ENCODE peak calls at places on chromosomes 6 and 20, in five cellular contexts. I is IMR-90; C is tibial nerve; X is HFF-Myc; M is activated T-helper 1 cell treated with anti-CD3 and anti-CD28 coated beads, Interleukin-2, amount 50 U/mL, for 16 hours. L is an unnamed sample.

GRCh38 chr6:156996265-156996664 is 219.1 kb downstream of the ARID1B start:
- DNase-seq in I (no peak), C (no peak), X (no peak), M (no peak), L (no peak)

GRCh38 chr20:24357169-24357568 is 112.3 kb upstream of the SYNDIG1 start:
- DNase-seq in I (no peak), X (no peak), C (no peak), M (no peak), L (peak; percentile 75)

GRCh38 chr6:1913572-1913971 is 303.9 kb downstream of the FOXC1 start:
- DNase-seq in M (no peak), C (no peak), I (no peak), X (no peak), L (no peak)

GRCh38 chr20:2698912-2699311 is 6.3 kb downstream of the EBF4 start:
- DNase-seq in M (no peak), I (no peak), C (no peak), X (no peak), L (no peak)

GRCh38 chr6:147060636-147061035 is 143.6 kb upstream of the STXBP5 start:
- DNase-seq in M (no peak), C (no peak), I (no peak), X (no peak), L (no peak)

GRCh38 chr6:8940356-8940755 is 505.0 kb upstream of the SLC35B3 start:
- DNase-seq in M (no peak), C (no peak), I (no peak), X (no peak), L (peak; percentile 73)

GRCh38 chr20:23937303-23938117 is 51.1 kb downstream of the GGTLC1 start:
- DNase-seq in M (peak; percentile 36), X (no peak), C (peak; percentile 66), I (peak; percentile 36), L (peak; percentile 16)

GRCh38 chr6:8219352-8219943 is 117.1 kb upstream of the EEF1E1 start:
- DNase-seq in C (peak; percentile 71), X (peak; percentile 27), I (peak; percentile 63), M (no peak), L (peak; percentile 84)

GRCh38 chr6:142088858-142089216 is 43.9 kb upstream of the GJE1 start:
- DNase-seq in M (no peak), X (no peak), C (no peak), I (peak; percentile 58), L (no peak)

GRCh38 chr6:31400467-31401289 is 2.7 kb upstream of the MICA start:
- DNase-seq in X (no peak), C (peak; percentile 77), I (peak; percentile 34), M (peak; percentile 61), L (no peak)

GRCh38 chr6:22019877-22020276 is 277.0 kb downstream of the PRL start:
- DNase-seq in I (no peak), C (no peak), X (no peak), M (no peak), L (no peak)

L was measured in NCI-H2029 treated with DMSO at 0.1 percent for 48 hours.